ENCODE peak calls at places on chromosomes 4 and X, in four cellular contexts. F is K562, D is HepG2, B is GM12878. W is an unnamed sample.
A peak's percentile ranks its signal among the peaks of the same experiment; 100 is the strongest.

GRCh38 chr4:174681723-174682300 is 147.2 kb downstream of the GLRA3 start:
- DNase-seq in F (peak; percentile 82), D (no peak), B (no peak), W (no peak)

GRCh38 chr4:18508801-18509200 is 487.2 kb upstream of the LCORL start:
- DNase-seq in F (no peak), D (no peak), B (no peak), W (no peak)

GRCh38 chr4:158130204-158130603 is 42.6 kb downstream of the GASK1B start:
- DNase-seq in F (no peak), D (no peak), B (no peak), W (no peak)

GRCh38 chr4:134624365-134624764 is 422.8 kb upstream of the PABPC4L start:
- DNase-seq in F (no peak), D (no peak), B (no peak), W (no peak)

GRCh38 chrX:39491548-39492297 is 606.0 kb downstream of the BCOR start:
- DNase-seq in F (peak; percentile 74), D (no peak), B (peak; percentile 58), W (no peak)

GRCh38 chr4:76690906-76691275 is 207.1 kb downstream of the SOWAHB start:
- DNase-seq in F (no peak), D (no peak), B (no peak), W (no peak)

GRCh38 chrX:137143864-137144263 is 110.1 kb upstream of the GPR101 start:
- DNase-seq in F (no peak), D (no peak), B (no peak), W (no peak)

GRCh38 chrX:112818114-112819012 is 22.3 kb downstream of the AMOT start:
- DNase-seq in F (no peak), D (no peak), B (no peak), W (no peak)

GRCh38 chr4:97987019-97987648 is 156.1 kb downstream of the STPG2 start:
- DNase-seq in F (no peak), D (peak; percentile 4), B (no peak), W (no peak)
- TF ChIP-seq ETV6 in F (no peak), D (no peak), B (no peak), W (no peak)

GRCh38 chr4:13240066-13240465 is 244.1 kb downstream of the RAB28 start:
- DNase-seq in F (no peak), D (no peak), B (no peak), W (no peak)
- TF ChIP-seq MAX in F (no peak), D (no peak), B (no peak), W (no peak)

DNA sequence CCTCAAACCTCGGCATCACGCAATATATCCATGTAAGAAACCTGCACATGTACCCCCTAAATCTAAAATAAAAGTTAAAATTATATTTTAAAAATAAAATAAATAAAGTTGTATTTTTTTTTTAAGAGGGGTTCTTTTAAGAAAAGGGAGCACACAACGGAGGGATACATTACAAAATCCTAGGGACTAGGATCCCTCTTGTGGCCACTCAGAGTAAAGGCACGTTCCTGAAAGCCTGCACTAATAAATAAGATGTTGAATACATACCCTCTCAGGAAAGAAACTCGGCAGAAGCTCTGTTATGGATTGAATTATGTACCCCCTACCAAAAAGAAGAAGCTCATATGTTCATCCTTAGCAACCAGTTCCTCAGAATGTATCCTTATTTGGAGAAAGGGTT is 50.9 kb upstream of the PRDX4 start:
- DNase-seq in F (peak; percentile 50), D (peak; percentile 0), B (no peak), W (no peak)
- TF ChIP-seq ETV6 in F (no peak), D (no peak), B (no peak), W (no peak)

GRCh38 chr4:150142831-150143230 is 64.6 kb downstream of the DCLK2 start:
- DNase-seq in F (no peak), D (no peak), B (no peak), W (no peak)

GRCh38 chr4:150145090-150145949 is 67.1 kb downstream of the DCLK2 start:
- DNase-seq in F (peak; percentile 17), D (no peak), B (no peak), W (peak; percentile 24)

GRCh38 chr4:150149381-150149780 is 71.1 kb downstream of the DCLK2 start:
- DNase-seq in F (no peak), D (no peak), B (no peak), W (no peak)

GRCh38 chr4:150150545-150151156 is 72.4 kb downstream of the DCLK2 start:
- DNase-seq in F (no peak), D (no peak), B (no peak), W (no peak)

DNA sequence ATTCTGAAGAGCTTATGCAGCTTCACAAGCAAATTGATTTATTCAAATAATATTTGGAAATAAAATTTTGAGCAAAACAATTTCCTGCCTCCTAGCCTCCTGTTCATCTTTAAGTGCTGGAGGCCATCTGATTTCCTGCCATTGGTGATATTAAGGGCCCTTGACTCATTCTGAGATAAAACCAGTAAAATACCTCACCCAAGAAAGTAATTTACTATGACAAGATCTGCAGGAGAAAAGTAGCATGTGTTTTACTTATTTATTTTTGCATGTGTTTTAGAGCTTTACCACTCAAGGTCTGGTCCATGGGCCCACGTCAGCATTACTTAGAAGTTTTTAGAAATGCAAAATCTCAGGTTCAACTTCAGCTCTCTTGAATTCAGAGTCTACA is 67.7 kb downstream of the DCLK2 start:
- DNase-seq in F (no peak), D (no peak), B (no peak), W (no peak)
- TF ChIP-seq MAX in F (no peak), D (no peak), B (no peak), W (no peak)

GRCh38 chr4:91631335-91631734 is 672.4 kb upstream of the GRID2 start:
- DNase-seq in F (no peak), D (no peak), B (no peak), W (no peak)

GRCh38 chr4:91630764-91631163 is 673.0 kb upstream of the GRID2 start:
- DNase-seq in F (no peak), D (no peak), B (no peak), W (no peak)

GRCh38 chr4:91636083-91636482 is 667.7 kb upstream of the GRID2 start:
- DNase-seq in F (no peak), D (no peak), B (no peak), W (no peak)
- TF ChIP-seq ETV6 in F (no peak), D (no peak), B (no peak), W (no peak)

GRCh38 chr4:150583287-150584197 is 1.6 kb downstream of the MAB21L2 start:
- DNase-seq in F (no peak), D (no peak), B (no peak), W (peak; percentile 49)
- TF ChIP-seq MAX in F (no peak), D (no peak), B (no peak), W (peak; percentile 48)